ENCODE peak calls at places on chromosomes 6 and 20, in seven cellular contexts. C is uterus, Y is breast epithelium, U is Panc1, N is GM23338, T is SJSA1, P is left ventricle myocardium inferior. B is an unnamed sample. For H3K27me3, the result is how much of the 10 kb centered on the place peaks cover.

GRCh38 chr20:57697540-57697939 is 12.3 kb downstream of the PMEPA1 start:
- DNase-seq in C (no peak), Y (no peak), U (no peak), N (no peak), T (no peak), P (no peak), B (no peak)

GRCh38 chr6:111781055-111781708 is 92.1 kb downstream of the FYN start:
- DNase-seq in C (no peak), Y (no peak), U (no peak), N (no peak), T (no peak), P (no peak), B (peak)

GRCh38 chr20:61968932-61969331 is 96.7 kb downstream of the TAF4 start:
- DNase-seq in C (no peak), Y (no peak), U (no peak), N (no peak), T (no peak), P (no peak), B (peak)

GRCh38 chr20:60210779-60211617 is 252.8 kb downstream of the CDH26 start:
- DNase-seq in C (peak), Y (peak), U (peak), N (peak), T (peak), P (peak), B (no peak)

GRCh38 chr20:37095108-37095608 is 639 bp downstream of the RBL1 start:
- DNase-seq in C (no peak), Y (no peak), U (no peak), N (no peak), T (no peak), P (no peak), B (peak)

GRCh38 chr6:139153876-139154275 is 19.0 kb downstream of the HECA start:
- DNase-seq in C (no peak), Y (no peak), U (no peak), N (no peak), T (no peak), P (no peak), B (no peak)

GRCh38 chr20:57282691-57283361 is 16.4 kb upstream of the BMP7 start:
- DNase-seq in C (no peak), Y (no peak), U (no peak), N (no peak), T (no peak), P (no peak), B (no peak)

GRCh38 chr20:2051920-2052319 is 49.7 kb upstream of the STK35 start:
- DNase-seq in C (no peak), Y (no peak), U (no peak), N (peak), T (no peak), P (no peak), B (peak)

GRCh38 chr6:77341058-77341986 is 122.0 kb downstream of the HTR1B start:
- DNase-seq in C (no peak), Y (no peak), U (no peak), N (no peak), T (no peak), P (peak), B (no peak)

GRCh38 chr6:17057322-17057721 is 44.5 kb upstream of the STMND1 start:
- DNase-seq in C (no peak), Y (no peak), U (no peak), N (no peak), T (no peak), P (no peak), B (no peak)

GRCh38 chr6:111050265-111051023 is 36.9 kb upstream of the SLC16A10 start:
- DNase-seq in C (no peak), Y (no peak), U (no peak), N (no peak), T (no peak), P (no peak), B (no peak)

GRCh38 chr20:23244916-23245552 is 105.6 kb upstream of the NXT1 start:
- DNase-seq in C (no peak), Y (no peak), U (no peak), N (no peak), T (no peak), P (no peak), B (no peak)

GRCh38 chr20:16107172-16107870 is 465.9 kb downstream of the KIF16B start:
- DNase-seq in C (no peak), Y (no peak), U (no peak), N (no peak), T (no peak), P (no peak), B (no peak)

GRCh38 chr6:51098801-51099200 is 280.1 kb downstream of the TFAP2B start:
- DNase-seq in C (no peak), Y (no peak), U (no peak), N (no peak), T (no peak), P (no peak), B (no peak)

GRCh38 chr20:37377346-37378081 is 31.6 kb downstream of the SRC start:
- DNase-seq in C (no peak), Y (no peak), U (no peak), N (no peak), T (no peak), P (no peak), B (no peak)

GRCh38 chr6:142694054-142694453 is 250.9 kb downstream of the HIVEP2 start:
- DNase-seq in C (no peak), Y (no peak), U (no peak), N (no peak), T (no peak), P (no peak), B (no peak)

GRCh38 chr6:30891816-30892553 is 7.7 kb downstream of the DDR1 start:
- DNase-seq in C (no peak), Y (no peak), U (no peak), N (no peak), T (no peak), P (no peak), B (no peak)

GRCh38 chr6:134870677-134871498 is 79.0 kb downstream of the ALDH8A1 start:
- DNase-seq in C (no peak), Y (no peak), U (no peak), N (no peak), T (no peak), P (no peak), B (no peak)

GRCh38 chr6:153216789-153217188 is 85.7 kb upstream of the RGS17 start:
- DNase-seq in C (no peak), Y (no peak), U (no peak), N (no peak), T (no peak), P (no peak), B (no peak)

GRCh38 chr6:111843347-111844147 is 29.7 kb downstream of the FYN start:
- DNase-seq in C (no peak), Y (no peak), U (no peak), N (no peak), T (no peak), P (no peak), B (no peak)

GRCh38 chr20:37552415-37552814 is 24.7 kb upstream of the BLCAP start:
- DNase-seq in C (no peak), Y (no peak), U (no peak), N (no peak), T (no peak), P (no peak), B (no peak)

GRCh38 chr6:31037692-31038091 is 27.4 kb downstream of the MUC22 start:
- DNase-seq in C (no peak), Y (no peak), U (no peak), N (no peak), T (no peak), P (no peak), B (no peak)

GRCh38 chr6:11307226-11307625 is 74.8 kb upstream of the NEDD9 start:
- DNase-seq in C (no peak), Y (no peak), U (no peak), N (no peak), T (no peak), P (no peak), B (no peak)

GRCh38 chr6:142944126-142945066 is 580 bp downstream of the HIVEP2 start:
- DNase-seq in C (peak), Y (peak), U (no peak), N (peak), T (peak), P (peak), B (peak)

GRCh38 chr6:131694832-131695426 is 6.3 kb downstream of the OR2A4 start:
- DNase-seq in C (peak), Y (no peak), U (peak), N (peak), T (peak), P (peak), B (peak)

GRCh38 chr6:4647414-4648365 is 128.5 kb upstream of the CDYL start:
- DNase-seq in C (peak), Y (peak), U (peak), N (peak), T (peak), P (peak), B (peak)

GRCh38 chr6:131917318-131917717 is 33.9 kb downstream of the CCN2 start:
- DNase-seq in C (no peak), Y (no peak), U (no peak), N (no peak), T (no peak), P (no peak), B (no peak)

GRCh38 chr6:31143148-31143547 is 4.3 kb upstream of the PSORS1C2 start:
- DNase-seq in C (peak), Y (no peak), U (no peak), N (no peak), T (no peak), P (peak), B (no peak)

GRCh38 chr6:43724914-43725642 is 37.5 kb upstream of the MRPS18A start:
- DNase-seq in C (peak), Y (peak), U (no peak), N (no peak), T (peak), P (peak), B (no peak)
- H3K4me3 ChIP-seq in C (no peak), Y (no peak), U (no peak), N (no peak), T (no peak), P (no peak), B (no peak)

GRCh38 chr6:129865013-129865412 is 3.9 kb upstream of the TMEM244 start:
- DNase-seq in C (no peak), Y (no peak), U (no peak), N (no peak), T (no peak), P (no peak), B (no peak)
- H3K27me3 ChIP-seq in C (under half), Y (under half), U (under half), N (under half), T (under half), P (under half), B (under half)

GRCh38 chr6:6319947-6320811 is at the start of gene F13A1:
- DNase-seq in C (no peak), Y (no peak), U (no peak), N (peak), T (no peak), P (peak), B (no peak)
- H3K4me3 ChIP-seq in C (no peak), Y (peak), U (no peak), N (peak), T (no peak), P (peak), B (no peak)

DNA sequence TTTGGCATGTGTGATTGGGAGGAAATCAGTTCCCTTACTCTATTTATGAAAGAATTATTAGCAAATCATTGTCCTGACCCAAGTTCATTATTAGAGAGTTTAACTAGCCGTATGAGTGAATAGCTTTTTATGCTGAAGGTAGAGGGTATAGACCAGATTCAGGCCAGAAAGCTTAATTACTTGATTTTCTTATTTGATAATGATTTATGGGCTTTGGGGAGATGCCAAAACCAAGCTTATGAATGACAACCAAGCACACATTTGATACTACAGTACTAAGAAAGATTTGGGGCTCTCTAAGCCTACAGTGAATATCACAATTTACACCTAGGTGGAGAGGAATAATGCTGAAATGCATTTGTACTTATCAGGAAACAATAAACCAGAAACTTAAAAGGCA is 193.2 kb downstream of the ARHGAP18 start:
- DNase-seq in C (no peak), Y (no peak), U (no peak), N (no peak), T (no peak), P (no peak), B (no peak)
- H3K27me3 ChIP-seq in C (under half), Y (under half), U (under half), N (under half), T (under half), P (under half), B (under half)

GRCh38 chr20:41436679-41437078 is 70.1 kb upstream of the EMILIN3 start:
- DNase-seq in C (no peak), Y (no peak), U (no peak), N (no peak), T (no peak), P (no peak), B (no peak)

GRCh38 chr20:41427833-41428232 is 61.2 kb upstream of the EMILIN3 start:
- DNase-seq in C (no peak), Y (no peak), U (no peak), N (no peak), T (no peak), P (no peak), B (no peak)

GRCh38 chr20:41437836-41438235 is 71.2 kb upstream of the EMILIN3 start:
- DNase-seq in C (no peak), Y (no peak), U (no peak), N (no peak), T (no peak), P (no peak), B (no peak)

GRCh38 chr20:41428285-41428684 is 61.7 kb upstream of the EMILIN3 start:
- DNase-seq in C (no peak), Y (no peak), U (no peak), N (no peak), T (peak), P (no peak), B (no peak)

GRCh38 chr20:41432620-41433602 is 66.3 kb upstream of the EMILIN3 start:
- DNase-seq in C (no peak), Y (no peak), U (no peak), N (no peak), T (no peak), P (no peak), B (no peak)
- H3K4me3 ChIP-seq in C (no peak), Y (no peak), U (no peak), N (no peak), T (no peak), P (no peak), B (no peak)

DNA sequence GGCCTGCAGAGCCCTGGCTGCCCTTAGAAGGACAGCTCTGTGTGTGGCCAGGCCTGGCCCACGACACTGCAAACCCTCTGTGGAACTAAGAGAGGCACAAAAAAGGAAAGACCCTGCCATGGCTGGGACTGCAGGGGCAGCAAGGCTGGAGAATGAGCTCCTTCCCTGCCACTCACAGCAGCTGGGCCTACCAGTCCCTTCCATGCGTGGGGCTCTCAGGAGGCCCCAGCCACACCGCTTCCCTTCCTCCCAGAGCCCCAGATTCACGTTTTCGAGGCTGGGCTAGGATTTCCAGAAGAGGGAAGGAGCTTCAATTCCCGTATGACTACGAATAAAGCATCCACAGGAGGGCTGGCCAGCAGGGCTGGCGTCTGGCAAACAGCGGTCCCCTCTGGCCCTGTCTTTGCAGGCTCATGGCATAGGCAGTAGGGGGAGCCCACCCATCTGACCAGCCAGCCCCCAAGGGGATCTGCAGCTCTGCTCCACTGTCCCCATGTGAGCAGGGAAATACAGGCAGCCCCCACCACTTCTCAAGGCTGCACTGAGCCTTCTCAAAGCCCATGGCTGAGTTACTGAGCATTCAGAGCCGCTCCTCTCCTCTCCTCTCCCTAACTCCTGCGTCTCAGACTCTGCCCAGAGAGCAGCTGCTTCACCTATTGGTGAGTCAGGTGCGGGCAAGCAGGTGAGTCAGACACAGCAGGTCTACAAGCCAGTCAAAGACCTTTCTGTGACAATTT is 53.1 kb downstream of the NINL start:
- DNase-seq in C (no peak), Y (no peak), U (no peak), N (peak), T (no peak), P (no peak), B (no peak)
- H3K27me3 ChIP-seq in C (under half), Y (under half), U (under half), N (under half), T (under half), P (under half), B (under half)

DNA sequence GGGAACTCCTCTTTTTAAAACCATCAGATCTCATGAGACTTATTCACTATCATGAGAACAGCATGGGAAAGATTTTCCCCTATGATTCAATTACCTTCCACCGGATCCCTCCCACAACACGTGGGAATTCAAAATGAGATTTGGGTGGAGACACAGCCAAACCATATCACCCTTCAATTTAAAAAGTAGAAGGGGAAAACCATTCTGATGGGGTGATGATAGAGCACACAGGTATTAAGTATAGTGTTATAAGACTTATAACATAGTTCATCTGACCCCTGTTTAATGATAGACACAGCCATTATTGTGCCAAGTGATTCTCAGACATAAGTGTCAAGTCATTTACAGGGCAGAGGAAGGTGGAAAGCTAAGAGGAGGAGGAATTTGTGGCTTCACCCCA is 182.7 kb upstream of the SUPT3H start:
- DNase-seq in C (no peak), Y (no peak), U (no peak), N (no peak), T (no peak), P (no peak), B (no peak)
- H3K4me3 ChIP-seq in C (no peak), Y (no peak), U (no peak), N (no peak), T (no peak), P (no peak), B (no peak)

DNA sequence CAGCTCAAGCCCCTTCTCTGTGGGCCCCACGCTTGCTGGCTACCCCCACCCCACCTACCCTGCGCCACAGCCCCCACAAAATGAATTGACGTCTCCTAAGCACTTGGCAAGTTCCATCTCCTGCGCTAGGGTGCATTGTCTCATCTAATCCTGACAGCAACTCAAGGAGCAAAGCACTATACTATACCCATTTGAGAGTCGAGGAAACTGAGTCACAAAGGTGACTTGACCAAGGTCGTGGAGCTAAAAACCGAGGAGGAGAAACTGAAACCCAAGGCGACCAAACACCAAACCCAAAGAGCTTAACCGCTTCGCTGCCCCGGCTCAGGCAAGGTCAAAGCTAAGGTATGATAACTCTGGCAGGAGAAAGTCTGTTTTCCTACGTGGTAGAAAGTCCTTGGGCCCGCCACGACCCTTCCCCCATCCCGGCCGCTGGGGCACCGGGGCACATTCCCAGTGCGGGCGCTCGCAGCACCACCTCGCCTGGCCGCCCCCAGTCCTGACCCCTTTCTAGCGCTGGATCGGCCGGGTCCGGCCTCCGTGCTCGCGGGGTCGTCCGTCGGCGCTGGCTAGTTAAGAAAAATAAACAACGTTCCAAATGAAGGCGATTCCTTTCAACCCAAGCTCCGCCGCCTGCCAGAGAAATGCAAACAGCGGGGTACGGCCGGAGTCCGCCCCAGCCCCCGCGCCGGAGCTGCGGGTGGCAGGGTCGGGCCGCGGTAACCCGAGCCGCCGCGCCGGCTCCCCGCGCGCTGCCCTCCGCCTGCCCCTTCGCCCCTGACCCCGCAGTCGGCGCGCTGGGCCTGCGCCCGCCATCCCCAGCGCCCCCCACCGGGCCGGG is 37.3 kb downstream of the NCR2 start:
- DNase-seq in C (no peak), Y (no peak), U (no peak), N (peak), T (no peak), P (no peak), B (no peak)
- H3K27me3 ChIP-seq in C (under half), Y (half or more), U (under half), N (half or more), T (under half), P (half or more), B (half or more)

DNA sequence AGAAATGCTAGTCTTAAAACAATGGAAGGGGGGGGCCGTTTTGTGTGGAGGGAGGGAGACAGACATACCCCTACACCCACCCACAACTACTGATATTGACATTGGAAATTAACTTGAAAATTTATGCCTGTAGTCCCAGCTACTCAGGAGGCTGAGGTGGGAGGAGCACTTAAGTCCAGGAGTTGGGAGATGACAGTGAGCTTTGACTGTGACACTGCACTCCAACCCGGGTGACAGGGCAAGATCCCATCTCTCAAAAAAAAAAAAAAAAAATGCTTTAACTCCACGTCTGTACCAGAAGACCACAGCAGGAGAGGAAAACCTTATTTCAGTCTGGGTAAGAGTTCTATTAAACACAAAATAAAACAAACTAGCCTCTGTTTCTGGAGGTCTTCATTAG is 2.2 kb downstream of the TBC1D20 start:
- DNase-seq in C (no peak), Y (no peak), U (no peak), N (no peak), T (no peak), P (no peak), B (no peak)
- H3K4me3 ChIP-seq in C (no peak), Y (no peak), U (peak), N (no peak), T (no peak), P (peak), B (peak)